ENCODE peak calls at places on chromosome 4, in nine cellular contexts. U is CD8-positive, alpha-beta memory T cell; F is transverse colon; K is SJCRH30; R is fibroblast of lung; Q is mammary epithelial cell; O is lower lobe of right lung; X is heart right ventricle; W is body of pancreas. G is an unnamed sample.

GRCh38 chr4:74410272-74410671 is 34.7 kb upstream of the AREG start:
- DNase-seq in X (no peak), F (no peak), O (no peak), Q (peak; percentile 98), W (no peak), R (no peak), U (no peak), K (no peak), G (no peak)

GRCh38 chr4:113436360-113436759 is 325.2 kb downstream of the CAMK2D start:
- DNase-seq in R (peak; percentile 75), W (no peak), O (no peak), U (no peak), F (no peak), Q (peak; percentile 48), K (peak; percentile 62), X (no peak), G (no peak)

GRCh38 chr4:67754288-67754687 is at the start of gene GNRHR:
- DNase-seq in W (no peak), U (no peak), R (no peak), F (no peak), Q (no peak), K (no peak), O (no peak), X (no peak), G (no peak)

GRCh38 chr4:144787365-144788263 is 141.7 kb downstream of the HHIP start:
- DNase-seq in R (peak; percentile 67), F (no peak), O (no peak), X (no peak), Q (peak; percentile 27), W (no peak), K (peak; percentile 61), U (no peak), G (peak; percentile 59)

GRCh38 chr4:108512615-108513505 is 107.5 kb upstream of the RPL34 start:
- DNase-seq in X (no peak), Q (peak; percentile 20), F (no peak), W (peak; percentile 28), O (no peak), R (peak; percentile 76), K (no peak), U (peak; percentile 46), G (peak; percentile 60)

GRCh38 chr4:28886934-28887333 is 1833.2 kb upstream of the PCDH7 start:
- DNase-seq in W (no peak), R (no peak), Q (peak; percentile 12), K (no peak), O (no peak), U (no peak), F (no peak), X (no peak), G (no peak)

GRCh38 chr4:10554694-10555093 is 97.5 kb upstream of the ZNF518B start:
- DNase-seq in K (peak; percentile 71), R (peak; percentile 81), X (no peak), F (peak; percentile 46), O (no peak), W (peak; percentile 55), Q (peak; percentile 61), U (no peak), G (peak; percentile 23)

GRCh38 chr4:80610845-80611244 is 275.3 kb downstream of the CFAP299 start:
- DNase-seq in O (no peak), Q (peak; percentile 37), X (no peak), U (no peak), F (no peak), R (peak; percentile 73), W (no peak), K (peak; percentile 84), G (no peak)

GRCh38 chr4:10040049-10040892 is 19.0 kb upstream of the SLC2A9 start:
- DNase-seq in O (no peak), R (no peak), Q (no peak), K (no peak), W (no peak), U (no peak), X (no peak), F (no peak), G (no peak)

GRCh38 chr4:38950159-38950558 is 82.0 kb downstream of the TMEM156 start:
- DNase-seq in W (no peak), X (no peak), R (peak; percentile 44), Q (no peak), F (no peak), K (no peak), O (no peak), U (no peak), G (no peak)

GRCh38 chr4:2735869-2736268 is 20.3 kb downstream of the TNIP2 start:
- DNase-seq in R (no peak), X (no peak), O (no peak), Q (no peak), F (no peak), W (no peak), U (no peak), K (no peak), G (no peak)

GRCh38 chr4:73752424-73752823 is 12.1 kb downstream of the CXCL8 start:
- DNase-seq in U (no peak), W (no peak), X (no peak), Q (no peak), K (no peak), F (no peak), R (peak; percentile 26), O (no peak), G (no peak)

GRCh38 chr4:176335421-176335820 is 15.7 kb downstream of the SPCS3 start:
- DNase-seq in W (no peak), U (no peak), O (no peak), X (no peak), F (no peak), K (no peak), R (peak; percentile 64), Q (no peak), G (no peak)

GRCh38 chr4:168221298-168221697 is 97.3 kb downstream of the DDX60 start:
- DNase-seq in R (peak; percentile 91), K (peak; percentile 78), W (peak; percentile 28), F (no peak), U (no peak), Q (peak; percentile 64), O (no peak), X (no peak), G (no peak)

DNA sequence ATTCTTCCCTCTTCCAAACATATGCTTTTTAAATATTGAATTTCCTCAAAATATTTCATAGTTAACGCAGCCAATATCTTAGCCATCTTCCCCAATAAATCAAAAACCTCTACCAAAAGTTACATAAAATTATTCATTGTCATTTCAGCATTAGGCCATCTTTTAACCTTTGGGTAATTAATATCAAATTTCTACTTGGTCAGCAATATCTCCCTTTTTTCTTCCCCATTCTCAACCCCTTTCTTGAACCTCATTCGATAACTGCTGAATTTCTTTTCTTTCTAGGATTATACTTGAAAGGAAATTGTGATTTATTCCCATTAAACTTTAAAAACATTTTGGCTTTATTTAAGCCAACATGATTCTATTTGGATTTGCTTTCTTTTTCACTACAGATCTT is 65.0 kb downstream of the RAP1GDS1 start:
- DNase-seq in X (no peak), U (no peak), R (no peak), K (no peak), F (no peak), O (no peak), W (no peak), Q (no peak), G (no peak)
- H3K27me3 ChIP-seq in X (no peaks in the 10 kb centered on the region), U (no peaks in the 10 kb centered on the region), R (no peaks in the 10 kb centered on the region), K (no peaks in the 10 kb centered on the region), F (no peaks in the 10 kb centered on the region), O (no peaks in the 10 kb centered on the region), W (no peaks in the 10 kb centered on the region), Q (no peaks in the 10 kb centered on the region), G (no peaks in the 10 kb centered on the region)

DNA sequence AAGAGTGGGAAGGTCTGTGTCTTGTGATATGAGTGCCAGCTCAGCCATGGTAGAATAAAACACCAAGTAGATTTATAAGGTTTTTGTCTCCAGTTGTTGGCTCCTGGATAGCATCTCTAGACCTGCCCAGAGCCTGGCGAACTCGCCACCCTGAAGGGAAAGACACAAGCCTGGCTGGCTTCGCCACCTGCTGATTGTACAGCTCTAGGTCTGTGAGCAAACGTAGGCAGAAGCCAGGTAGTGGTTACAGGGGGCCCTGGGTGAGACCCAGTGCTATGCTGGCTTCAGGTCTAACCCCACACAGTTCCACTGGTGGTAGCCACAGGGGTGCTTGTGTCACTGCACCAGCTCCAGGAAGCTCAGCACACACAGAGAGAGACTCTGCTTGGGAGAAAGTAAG is 100.5 kb downstream of the BLTP1 start:
- DNase-seq in X (no peak), W (no peak), F (no peak), R (no peak), O (no peak), U (no peak), K (no peak), Q (no peak), G (no peak)
- H3K4me3 ChIP-seq in X (no peak overlapping the region), W (no peak overlapping the region), F (no peak overlapping the region), R (no peak overlapping the region), O (no peak overlapping the region), U (no peak overlapping the region), K (no peak overlapping the region), Q (no peak overlapping the region), G (no peak overlapping the region)

DNA sequence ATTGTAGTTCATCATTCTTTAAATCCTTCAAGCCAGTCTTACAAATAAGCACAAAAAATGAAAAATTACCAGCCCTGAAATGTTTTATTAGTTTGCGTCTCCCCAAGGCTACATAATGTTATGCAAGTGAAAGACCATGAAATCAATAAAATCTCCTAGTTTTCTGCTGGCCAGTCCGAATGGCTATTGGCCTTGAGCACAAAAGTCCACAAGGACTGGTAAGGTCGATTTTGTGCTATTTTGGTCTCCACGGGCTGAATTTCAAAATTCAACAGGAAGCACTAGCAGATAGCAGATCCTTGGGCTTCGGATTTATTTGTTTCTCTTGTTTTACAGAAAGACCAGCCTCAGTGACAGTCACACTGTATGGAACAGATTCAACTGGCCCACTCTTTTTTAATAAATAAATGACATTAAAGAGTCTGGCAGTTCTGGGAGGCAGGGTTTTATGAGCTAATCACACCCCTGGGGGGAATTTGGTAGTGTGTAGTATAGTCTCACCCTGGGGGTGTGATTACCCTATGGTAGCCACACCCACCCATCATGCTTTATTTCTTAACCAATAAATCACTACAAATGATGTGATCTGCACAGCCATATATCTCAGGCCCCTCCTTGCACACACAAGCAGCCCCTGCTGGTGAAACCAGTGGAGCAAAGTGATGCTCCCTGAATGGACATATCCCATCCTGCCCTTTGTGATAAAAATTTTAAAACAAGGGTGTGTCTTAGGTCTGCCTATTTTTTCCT is 51.1 kb upstream of the TMEM33 start:
- DNase-seq in K (no peak), O (no peak), X (no peak), U (no peak), Q (no peak), F (no peak), R (no peak), W (no peak), G (peak; percentile 39)
- H3K27me3 ChIP-seq in K (no peaks in the 10 kb centered on the region), O (peaks cover 55% of the 10 kb centered on the region), X (peaks cover 84% of the 10 kb centered on the region), U (peaks cover 23% of the 10 kb centered on the region), Q (peaks cover 41% of the 10 kb centered on the region), F (peaks cover 79% of the 10 kb centered on the region), R (peaks cover 38% of the 10 kb centered on the region), W (no peaks in the 10 kb centered on the region), G (no peaks in the 10 kb centered on the region)

DNA sequence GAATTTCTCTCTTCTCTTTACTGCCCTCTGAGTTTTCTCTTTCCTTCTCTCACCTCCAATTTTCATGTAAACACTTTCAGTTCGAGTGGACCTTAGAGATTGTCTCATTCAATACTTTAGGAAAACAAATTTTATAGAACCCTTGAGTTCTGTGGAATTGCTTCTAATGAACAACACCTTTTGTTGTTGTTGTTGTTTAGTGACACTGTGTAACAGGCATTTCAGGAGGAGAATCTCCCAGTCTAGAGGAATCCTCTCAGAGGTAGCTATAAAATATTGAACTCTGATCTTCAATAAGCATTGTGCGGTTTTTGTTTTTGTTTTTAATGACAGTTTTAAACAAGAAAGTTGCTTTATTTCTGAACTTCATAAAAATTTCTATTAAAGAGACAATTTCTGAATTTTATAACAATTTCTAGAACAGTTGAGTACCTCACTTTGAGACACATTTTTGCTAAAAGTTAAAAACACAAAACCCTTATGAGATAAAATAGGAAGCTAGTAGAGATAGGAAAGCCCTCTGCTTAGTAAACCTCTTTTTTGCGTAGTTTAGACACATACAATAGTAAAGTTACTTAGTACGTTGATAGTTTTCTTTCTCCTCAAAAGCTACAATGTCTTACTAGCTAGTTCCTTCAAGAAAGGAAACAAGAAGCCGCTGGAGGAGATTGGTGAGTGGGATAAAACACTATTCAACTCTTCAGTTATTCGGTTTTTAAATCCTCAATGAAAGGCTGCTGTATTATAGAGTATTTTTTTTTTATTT is 38.8 kb downstream of the CLCN3 start:
- DNase-seq in F (no peak), U (no peak), R (no peak), W (no peak), K (peak; percentile 3), O (no peak), Q (peak; percentile 2), X (no peak), G (no peak)
- H3K4me3 ChIP-seq in F (peak overlapping the region; percentile 35), U (no peak overlapping the region), R (peak overlapping the region; percentile 68), W (no peak overlapping the region), K (peak overlapping the region; percentile 63), O (peak overlapping the region; percentile 37), Q (peak overlapping the region; percentile 69), X (peak overlapping the region; percentile 49), G (peak overlapping the region; percentile 35)

G was measured in HAP-1.